ENCODE peak calls at places on chromosomes 4 and X, in six cellular contexts. J, I, A, Z, R and L are unnamed samples.

GRCh38 chr4:51836531-51836930 is 6.4 kb upstream of the DCUN1D4 start:
- DNase-seq in J (no peak), I (no peak), A (peak; percentile 67), Z (no peak), R (no peak), L (peak; percentile 18)

GRCh38 chrX:83819304-83819703 is 41.6 kb upstream of the CYLC1 start:
- DNase-seq in J (no peak), I (no peak), A (no peak), Z (no peak), R (peak; percentile 67), L (no peak)

GRCh38 chr4:73885570-73886230 is 16.5 kb downstream of the CXCL1 start:
- DNase-seq in J (no peak), I (no peak), A (no peak), Z (no peak), R (no peak), L (peak; percentile 74)

GRCh38 chr4:106315476-106315967 is 487 bp downstream of the TBCK start:
- DNase-seq in J (peak; percentile 62), I (no peak), A (peak; percentile 18), Z (no peak), R (no peak), L (peak; percentile 23)

GRCh38 chr4:97953171-97953570 is 190.1 kb downstream of the STPG2 start:
- DNase-seq in J (no peak), I (no peak), A (no peak), Z (no peak), R (no peak), L (no peak)

GRCh38 chrX:10015711-10016515 is 48.8 kb downstream of the CLDN34 start:
- DNase-seq in J (peak; percentile 49), I (peak; percentile 10), A (peak; percentile 57), Z (no peak), R (peak; percentile 76), L (peak; percentile 16)

GRCh38 chrX:15293471-15293870 is 22.0 kb downstream of the ASB11 start:
- DNase-seq in J (no peak), I (no peak), A (no peak), Z (no peak), R (no peak), L (no peak)

GRCh38 chr4:47835489-47835888 is 2.4 kb downstream of the CORIN start:
- DNase-seq in J (no peak), I (no peak), A (no peak), Z (no peak), R (no peak), L (no peak)

GRCh38 chr4:40055873-40056721 is 553 bp upstream of the N4BP2 start:
- DNase-seq in J (peak; percentile 80), I (peak; percentile 63), A (peak; percentile 89), Z (peak; percentile 64), R (peak; percentile 87), L (peak; percentile 87)

GRCh38 chrX:28966335-28966734 is 379.1 kb downstream of the IL1RAPL1 start:
- DNase-seq in J (no peak), I (no peak), A (peak; percentile 18), Z (no peak), R (no peak), L (no peak)

GRCh38 chr4:42671431-42672194 is 14.7 kb upstream of the ATP8A1 start:
- DNase-seq in J (no peak), I (no peak), A (no peak), Z (no peak), R (no peak), L (no peak)

GRCh38 chrX:77426811-77427210 is 20.4 kb upstream of the FGF16 start:
- DNase-seq in J (no peak), I (no peak), A (peak; percentile 51), Z (no peak), R (no peak), L (no peak)

GRCh38 chrX:153398275-153398960 is 2.7 kb downstream of the PNMA6E start:
- DNase-seq in J (no peak), I (no peak), A (no peak), Z (no peak), R (no peak), L (no peak)

GRCh38 chrX:53714580-53715335 is 28.2 kb upstream of the HUWE1 start:
- DNase-seq in J (no peak), I (no peak), A (peak; percentile 34), Z (no peak), R (peak; percentile 68), L (no peak)

GRCh38 chrX:46257451-46257879 is 287.8 kb downstream of the ZNF674 start:
- DNase-seq in J (no peak), I (no peak), A (no peak), Z (no peak), R (no peak), L (no peak)

GRCh38 chr4:167290684-167291083 is 56.4 kb upstream of the SPOCK3 start:
- DNase-seq in J (peak; percentile 33), I (no peak), A (peak; percentile 63), Z (no peak), R (no peak), L (peak; percentile 15)

GRCh38 chrX:108167211-108167872 is 75.8 kb downstream of the ATG4A start:
- DNase-seq in J (no peak), I (no peak), A (peak; percentile 67), Z (no peak), R (no peak), L (no peak)

GRCh38 chr4:1984406-1985191 is 24.2 kb downstream of the NELFA start:
- DNase-seq in J (no peak), I (no peak), A (no peak), Z (no peak), R (no peak), L (peak; percentile 34)

GRCh38 chrX:155747520-155747919 is 133.6 kb upstream of the VAMP7 start:
- DNase-seq in J (no peak), I (no peak), A (peak; percentile 21), Z (no peak), R (no peak), L (peak; percentile 8)

GRCh38 chrX:41014776-41015175 is 70.5 kb upstream of the USP9X start:
- DNase-seq in J (no peak), I (no peak), A (peak; percentile 44), Z (no peak), R (no peak), L (no peak)

GRCh38 chrX:13955095-13955647 is 74.5 kb downstream of the GEMIN8 start:
- DNase-seq in J (no peak), I (no peak), A (no peak), Z (no peak), R (no peak), L (peak; percentile 60)

GRCh38 chrX:34365482-34365881 is 233.4 kb upstream of the FAM47A start:
- DNase-seq in J (peak; percentile 43), I (peak; percentile 1), A (peak; percentile 60), Z (no peak), R (peak; percentile 67), L (peak; percentile 76)
- TF ChIP-seq CTCF in J (peak; percentile 67), I (peak; percentile 70), A (peak; percentile 38), Z (peak; percentile 31), R (peak; percentile 75), L (peak; percentile 73)

GRCh38 chr4:122007016-122007415 is 55.2 kb upstream of the TRPC3 start:
- DNase-seq in J (no peak), I (no peak), A (no peak), Z (no peak), R (no peak), L (no peak)

GRCh38 chr4:122000849-122001248 is 49.0 kb upstream of the TRPC3 start:
- DNase-seq in J (no peak), I (no peak), A (no peak), Z (no peak), R (no peak), L (no peak)

GRCh38 chr4:122005064-122005755 is 53.4 kb upstream of the TRPC3 start:
- DNase-seq in J (no peak), I (no peak), A (peak; percentile 16), Z (no peak), R (no peak), L (no peak)

GRCh38 chr4:121998024-121998423 is 46.2 kb upstream of the TRPC3 start:
- DNase-seq in J (no peak), I (no peak), A (no peak), Z (no peak), R (peak; percentile 68), L (peak; percentile 48)

DNA sequence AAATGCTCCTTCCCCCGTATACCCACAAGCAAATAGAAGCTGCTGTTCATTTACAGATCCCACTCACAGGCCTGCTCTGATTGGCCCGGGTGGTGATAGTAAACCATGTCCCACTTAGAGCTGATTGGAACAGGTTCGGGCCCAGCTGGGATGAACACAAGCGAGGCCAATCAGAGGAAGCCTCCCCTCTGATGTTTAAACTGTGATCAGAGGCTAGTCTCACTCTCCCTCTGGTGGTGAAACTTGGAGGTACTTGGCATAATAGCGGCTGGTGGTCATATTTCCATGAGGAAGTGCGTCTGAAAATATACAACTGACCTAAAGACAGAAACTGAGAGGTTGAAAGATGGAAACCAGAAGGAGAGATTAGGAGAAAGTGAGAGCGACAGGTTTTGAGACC is 51.5 kb upstream of the TRPC3 start:
- DNase-seq in J (peak; percentile 59), I (peak; percentile 2), A (peak; percentile 33), Z (no peak), R (peak; percentile 86), L (peak; percentile 68)
- TF ChIP-seq CTCF in J (peak; percentile 35), I (peak; percentile 57), A (peak; percentile 44), Z (peak; percentile 30), R (peak; percentile 82), L (peak; percentile 63)

DNA sequence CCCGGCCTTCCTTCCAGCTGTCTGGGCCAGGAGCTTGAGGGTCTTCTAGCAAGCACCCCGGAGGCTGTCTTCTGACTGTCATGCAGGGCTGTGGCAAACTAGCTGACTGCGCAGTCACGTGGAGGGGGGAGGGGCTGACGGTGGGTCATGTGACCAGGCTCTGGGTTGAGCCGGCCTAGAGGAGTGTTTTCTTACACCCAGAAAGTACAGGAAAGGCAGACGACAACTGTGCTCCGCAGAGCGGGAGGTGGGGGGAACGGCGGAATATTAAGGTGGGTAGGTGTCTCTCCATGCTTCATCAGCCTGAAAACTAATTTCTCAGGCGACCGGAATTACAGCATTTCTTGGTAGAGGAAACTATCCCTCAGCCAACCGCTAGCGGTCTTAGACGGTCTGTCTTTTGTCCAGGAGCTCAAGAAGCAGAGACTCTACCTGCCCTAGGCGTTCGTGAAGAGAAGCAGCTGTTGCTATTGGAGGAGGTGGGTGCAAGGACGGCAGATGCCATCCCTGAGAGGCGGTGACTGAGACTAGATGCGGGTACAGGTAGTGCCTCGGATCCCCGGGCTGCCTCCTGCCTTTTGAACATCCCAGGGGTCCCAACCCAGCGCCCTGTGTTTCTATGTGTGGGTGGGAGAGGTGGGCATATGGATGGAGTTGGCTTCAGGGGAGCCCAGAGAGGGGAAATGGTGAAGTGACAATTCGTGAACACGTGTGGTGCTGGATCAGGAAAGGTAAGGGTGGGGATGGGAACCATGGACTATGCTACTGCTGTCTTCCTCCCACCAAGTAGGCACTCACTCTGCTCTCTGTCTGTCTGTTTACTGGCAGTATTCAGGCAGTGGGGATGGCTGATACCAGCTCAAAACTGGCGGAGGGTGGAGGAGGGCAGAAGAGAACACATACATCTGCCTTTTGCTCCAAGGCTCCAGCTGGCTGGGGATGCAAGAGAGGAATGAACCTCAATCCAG is 8.8 kb downstream of the GPRASP1 start:
- DNase-seq in J (peak; percentile 84), I (peak; percentile 60), A (peak; percentile 73), Z (no peak), R (peak; percentile 91), L (peak; percentile 68)
- TF ChIP-seq CTCF in J (no peak), I (peak; percentile 41), A (peak; percentile 23), Z (no peak), R (peak; percentile 46), L (no peak)

DNA sequence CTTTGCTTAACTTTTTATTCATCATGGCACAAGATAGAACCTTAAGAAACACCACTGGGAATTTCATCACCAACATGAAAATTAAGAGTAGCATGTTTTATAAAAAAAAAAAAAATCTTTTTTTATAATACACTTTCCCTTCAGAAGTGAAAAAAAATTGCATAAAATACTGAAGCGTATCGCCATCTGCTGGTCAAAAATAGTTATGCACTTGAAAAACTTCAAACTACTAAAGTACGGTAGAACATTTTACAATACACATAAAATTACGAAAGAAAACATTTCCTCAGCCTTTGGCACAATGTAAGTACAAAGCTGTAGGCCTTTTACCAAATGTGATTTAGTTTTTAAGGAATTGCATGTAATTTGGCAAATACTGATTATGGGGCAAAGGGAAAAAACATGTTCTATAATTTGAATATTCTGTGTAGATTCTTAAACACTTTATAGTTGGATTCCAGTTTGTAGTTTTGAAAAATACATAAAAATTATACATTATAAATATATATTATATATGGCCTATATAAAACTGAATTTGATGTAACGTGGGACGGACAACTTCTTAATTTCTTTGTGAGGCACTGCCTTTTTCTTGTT is 26.5 kb downstream of the HCCS start:
- DNase-seq in J (peak; percentile 63), I (no peak), A (peak; percentile 75), Z (peak; percentile 45), R (no peak), L (peak; percentile 49)
- TF ChIP-seq CTCF in J (peak; percentile 71), I (peak; percentile 82), A (peak; percentile 51), Z (peak; percentile 56), R (peak; percentile 87), L (peak; percentile 79)